ENCODE peak calls at places on chromosomes 1 and 21, in seven cellular contexts. N is Calu3, P is RPMI8226, V is upper lobe of right lung, W is endothelial cell, A is AG04450, K is MM.1S. E is an unnamed sample.
A peak's percentile ranks its signal among the peaks of the same experiment; 100 is the strongest.

GRCh38 chr1:52920791-52921291 is 699 bp downstream of the ECHDC2 start:
- DNase-seq in V (peak; percentile 77), W (no peak), P (no peak), A (no peak), K (no peak), N (peak; percentile 22), E (no peak)

GRCh38 chr1:21843208-21843607 is 31.1 kb downstream of the LDLRAD2 start:
- DNase-seq in A (no peak), N (no peak), V (peak; percentile 59), W (no peak), P (no peak), K (no peak), E (no peak)

GRCh38 chr21:18499761-18500376 is 96.3 kb upstream of the TMPRSS15 start:
- DNase-seq in A (no peak), W (peak; percentile 61), K (peak; percentile 73), V (no peak), N (peak; percentile 8), P (peak; percentile 75), E (peak; percentile 37)

GRCh38 chr1:212488436-212489283 is 55.9 kb downstream of the NENF start:
- DNase-seq in K (peak; percentile 92), P (peak; percentile 69), A (peak; percentile 81), N (peak; percentile 83), V (no peak), W (no peak), E (no peak)

GRCh38 chr21:46011267-46011967 is 29.8 kb downstream of the COL6A1 start:
- DNase-seq in A (no peak), V (no peak), W (no peak), N (no peak), K (no peak), P (no peak), E (no peak)

GRCh38 chr21:14918542-14918941 is 146.3 kb downstream of the NRIP1 start:
- DNase-seq in K (no peak), N (no peak), P (no peak), W (no peak), V (no peak), A (no peak), E (no peak)

GRCh38 chr1:21337931-21338567 is 47.8 kb upstream of the ECE1 start:
- DNase-seq in W (no peak), A (no peak), N (no peak), P (no peak), K (no peak), V (peak; percentile 78), E (no peak)

GRCh38 chr1:54949971-54950360 is 30.5 kb upstream of the TMEM61 start:
- DNase-seq in N (no peak), A (no peak), V (no peak), P (no peak), W (no peak), K (no peak), E (no peak)

GRCh38 chr1:227762231-227762911 is 27.1 kb downstream of the SNAP47 start:
- DNase-seq in A (no peak), N (peak; percentile 89), P (peak; percentile 96), V (peak; percentile 91), W (peak; percentile 88), K (peak; percentile 89), E (peak; percentile 73)

GRCh38 chr1:111565079-111565478 is 54.5 kb upstream of the RAP1A start:
- DNase-seq in A (peak; percentile 74), K (no peak), W (no peak), P (no peak), N (no peak), V (no peak), E (no peak)

GRCh38 chr21:28684351-28684750 is 308.3 kb downstream of the LTN1 start:
- DNase-seq in V (no peak), P (no peak), N (no peak), W (no peak), K (no peak), A (no peak), E (no peak)

GRCh38 chr1:165235158-165235776 is 121.2 kb downstream of the LMX1A start:
- DNase-seq in P (no peak), A (no peak), K (no peak), W (no peak), N (no peak), V (no peak), E (no peak)

GRCh38 chr1:167052389-167052788 is 37.8 kb downstream of the GPA33 start:
- DNase-seq in P (peak; percentile 23), A (no peak), W (peak; percentile 45), K (no peak), N (no peak), V (no peak), E (no peak)

GRCh38 chr1:201020040-201020591 is 3.4 kb downstream of the KIF21B start:
- DNase-seq in P (peak; percentile 86), K (peak; percentile 86), W (no peak), V (no peak), N (no peak), A (no peak), E (no peak)

GRCh38 chr21:39445339-39446269 is at the start of gene LCA5L:
- DNase-seq in W (peak; percentile 98), P (peak; percentile 96), K (peak; percentile 99), N (peak; percentile 89), V (peak; percentile 97), A (peak; percentile 55), E (peak; percentile 95)

GRCh38 chr1:87265786-87266185 is 62.9 kb upstream of the LMO4 start:
- DNase-seq in W (no peak), N (no peak), P (no peak), A (no peak), K (no peak), V (no peak), E (no peak)

GRCh38 chr1:17606826-17607440 is 67.4 kb downstream of the ARHGEF10L start:
- DNase-seq in W (peak; percentile 85), A (peak; percentile 33), V (peak; percentile 89), P (peak; percentile 70), N (peak; percentile 69), K (peak; percentile 52), E (peak; percentile 68)

GRCh38 chr1:223504741-223505140 is 111.5 kb downstream of the CCDC185 start:
- DNase-seq in W (no peak), V (no peak), A (peak; percentile 29), N (peak; percentile 11), K (no peak), P (no peak), E (no peak)

GRCh38 chr21:34278451-34278850 is 85.4 kb upstream of the KCNE2 start:
- DNase-seq in A (no peak), N (no peak), V (no peak), W (no peak), K (no peak), P (no peak), E (no peak)

GRCh38 chr1:7970250-7970649 is 8.7 kb downstream of the PARK7 start:
- DNase-seq in A (no peak), W (no peak), K (no peak), V (no peak), P (no peak), N (no peak), E (no peak)

GRCh38 chr1:198655464-198656121 is 16.8 kb downstream of the PTPRC start:
- DNase-seq in K (no peak), P (no peak), N (no peak), V (no peak), A (no peak), W (no peak), E (no peak)

GRCh38 chr1:19957779-19958178 is 21.6 kb downstream of the PLA2G2A start:
- DNase-seq in N (no peak), W (peak; percentile 15), V (no peak), A (no peak), P (no peak), K (no peak), E (no peak)

GRCh38 chr1:147627435-147628110 is 42.8 kb downstream of the ACP6 start:
- DNase-seq in N (peak; percentile 74), A (peak; percentile 26), W (peak; percentile 60), V (peak; percentile 73), K (peak; percentile 58), P (peak; percentile 67), E (peak; percentile 34)

GRCh38 chr1:201748331-201748730 is 80.6 kb upstream of the IPO9 start:
- DNase-seq in A (peak; percentile 74), K (no peak), V (no peak), P (no peak), W (no peak), N (no peak), E (no peak)

GRCh38 chr1:116033322-116033721 is 57.0 kb downstream of the SLC22A15 start:
- DNase-seq in W (no peak), K (no peak), V (no peak), P (no peak), N (no peak), A (no peak), E (no peak)

GRCh38 chr1:168285971-168286628 is 5.4 kb downstream of the TBX19 start:
- DNase-seq in N (no peak), V (no peak), K (no peak), P (no peak), A (no peak), W (no peak), E (no peak)

GRCh38 chr1:96236156-96236739 is 485.3 kb upstream of the PTBP2 start:
- DNase-seq in P (peak; percentile 14), A (peak; percentile 30), V (no peak), K (peak; percentile 15), W (peak; percentile 28), N (peak; percentile 42), E (no peak)

GRCh38 chr1:70874063-70874462 is 173.6 kb downstream of the PTGER3 start:
- DNase-seq in W (no peak), K (no peak), N (no peak), P (no peak), A (no peak), V (no peak), E (no peak)

GRCh38 chr1:7940745-7941436 is at the start of gene TNFRSF9:
- DNase-seq in P (no peak), W (no peak), N (peak; percentile 64), A (no peak), K (no peak), V (peak; percentile 68), E (no peak)

GRCh38 chr1:230105754-230106625 is 39.0 kb downstream of the GALNT2 start:
- DNase-seq in W (no peak), P (no peak), K (peak; percentile 34), A (no peak), N (peak; percentile 60), V (no peak), E (no peak)

GRCh38 chr1:21020151-21020550 is 156.5 kb downstream of the EIF4G3 start:
- DNase-seq in K (no peak), P (no peak), N (no peak), W (no peak), A (no peak), V (no peak), E (no peak)

GRCh38 chr1:225811622-225812487 is 1.9 kb downstream of the EPHX1 start:
- DNase-seq in W (peak; percentile 53), V (no peak), K (no peak), N (no peak), P (peak; percentile 58), A (no peak), E (no peak)

GRCh38 chr1:198893763-198894444 is 255.1 kb downstream of the PTPRC start:
- DNase-seq in N (no peak), K (no peak), V (no peak), W (no peak), A (no peak), P (no peak), E (no peak)

GRCh38 chr21:19286901-19287300 is 883.3 kb upstream of the TMPRSS15 start:
- DNase-seq in A (no peak), V (no peak), P (no peak), W (no peak), K (no peak), N (no peak), E (no peak)

GRCh38 chr1:41447995-41448770 is 36.3 kb downstream of the EDN2 start:
- DNase-seq in W (no peak), K (no peak), A (no peak), V (no peak), N (no peak), P (no peak), E (no peak)

GRCh38 chr1:118335372-118335771 is 150.3 kb upstream of the SPAG17 start:
- DNase-seq in N (no peak), A (no peak), W (no peak), V (no peak), K (peak; percentile 53), P (peak; percentile 32), E (no peak)

GRCh38 chr1:167683641-167684502 is 37.9 kb upstream of the MPZL1 start:
- DNase-seq in W (peak; percentile 43), V (peak; percentile 82), N (no peak), A (peak; percentile 1), P (no peak), K (no peak), E (no peak)

GRCh38 chr1:33098371-33098770 is 17.4 kb downstream of the AZIN2 start:
- DNase-seq in P (no peak), A (no peak), N (no peak), W (no peak), V (no peak), K (no peak), E (no peak)

E was measured in progenitor cell of endocrine pancreas.